ENCODE peak calls at places on chromosomes 16 and 17, in ten cellular contexts. E is stimulated activated CD8-positive, alpha-beta memory T cell treated with anti-CD3 and anti-CD28 coated beads, Interleukin-4, amount 100 ng/mL, for 24 hours; A is mesendoderm; D is NCI-H460; I is activated CD8-positive, alpha-beta memory T cell treated with anti-CD3 and anti-CD28 coated beads for 24 hours; J is mucosa of descending colon; C is activated T-helper 1 cell treated with anti-CD3 and anti-CD28 coated beads, Interleukin-12 subunit alpha, Interleukin-12 subunit beta, Interleukin-2, Interleukin-4 antibody, amounts not matched to agents 30 ng/mL and 10 ng/mL and 1 ng/mL, durations not matched to agents 14 hours and 24 hours and 36 hours; W is kidney epithelial cell; M is substantia nigra; Q is A172. B is an unnamed sample.

GRCh38 chr16:9943121-9943520 is 239.1 kb downstream of the GRIN2A start:
- DNase-seq in D (no peak), Q (no peak), A (no peak), M (no peak), I (no peak), W (no peak), C (no peak), J (no peak), E (no peak), B (no peak)

GRCh38 chr17:67415291-67415690 is 38.2 kb downstream of the PITPNC1 start:
- DNase-seq in C (no peak), M (no peak), Q (no peak), I (peak), W (no peak), E (no peak), J (no peak), D (no peak), A (no peak), B (no peak)

GRCh38 chr16:86827521-86827920 is 249.2 kb downstream of the FOXL1 start:
- DNase-seq in A (no peak), M (no peak), Q (peak), D (no peak), E (no peak), I (no peak), W (no peak), J (no peak), C (no peak), B (no peak)

GRCh38 chr17:82257473-82257872 is 16.0 kb downstream of the CSNK1D start:
- DNase-seq in E (peak), J (no peak), A (peak), D (no peak), I (peak), W (no peak), C (no peak), Q (no peak), M (peak), B (no peak)

GRCh38 chr17:50833396-50834125 is 1.8 kb upstream of the WFIKKN2 start:
- DNase-seq in W (no peak), Q (no peak), M (no peak), A (no peak), E (no peak), I (no peak), C (no peak), D (no peak), J (no peak), B (no peak)

GRCh38 chr17:50499270-50499669 is 9.0 kb upstream of the MYCBPAP start:
- DNase-seq in Q (no peak), E (no peak), I (no peak), D (no peak), W (no peak), M (no peak), J (no peak), C (no peak), A (no peak), B (no peak)

GRCh38 chr17:16123531-16123930 is 91.8 kb downstream of the NCOR1 start:
- DNase-seq in J (no peak), I (no peak), A (no peak), D (no peak), Q (no peak), E (no peak), M (no peak), C (no peak), W (no peak), B (no peak)

GRCh38 chr16:66409156-66409555 is 17.9 kb upstream of the BEAN1 start:
- DNase-seq in J (no peak), A (no peak), M (no peak), D (no peak), C (no peak), I (no peak), E (no peak), Q (peak), W (peak), B (no peak)

GRCh38 chr16:46691720-46692119 is 2.3 kb downstream of the ORC6 start:
- DNase-seq in A (no peak), W (no peak), I (no peak), E (no peak), M (no peak), J (no peak), Q (peak), D (peak), C (no peak), B (no peak)

GRCh38 chr16:17538942-17539341 is 68.2 kb upstream of the XYLT1 start:
- DNase-seq in Q (no peak), D (no peak), J (no peak), I (no peak), A (no peak), E (no peak), W (no peak), C (no peak), M (no peak), B (no peak)

GRCh38 chr16:88777801-88778415 is 7.1 kb downstream of the PIEZO1 start:
- DNase-seq in I (no peak), E (no peak), D (no peak), J (no peak), A (peak), C (no peak), M (no peak), W (no peak), Q (no peak), B (no peak)

GRCh38 chr17:48037036-48037881 is at the start of gene COPZ2:
- DNase-seq in D (peak), W (no peak), C (peak), M (peak), E (peak), J (peak), A (no peak), Q (no peak), I (peak), B (no peak)

GRCh38 chr17:77974396-77974795 is 15.9 kb downstream of the TNRC6C start:
- DNase-seq in E (no peak), Q (no peak), I (no peak), M (no peak), J (no peak), D (no peak), A (no peak), W (no peak), C (no peak), B (no peak)

GRCh38 chr16:11570796-11571195 is 15.9 kb downstream of the LITAF start:
- DNase-seq in W (no peak), C (no peak), D (no peak), I (no peak), A (no peak), M (no peak), Q (no peak), E (no peak), J (no peak), B (no peak)

GRCh38 chr17:1074886-1075665 is 78.1 kb downstream of the TIMM22 start:
- DNase-seq in C (no peak), E (no peak), J (no peak), Q (no peak), D (no peak), A (no peak), M (no peak), W (no peak), I (no peak), B (no peak)

GRCh38 chr17:4944163-4944553 is 4.1 kb downstream of the RNF167 start:
- DNase-seq in J (no peak), E (no peak), M (no peak), D (no peak), W (no peak), A (peak), Q (no peak), C (peak), I (peak), B (no peak)

GRCh38 chr17:80832266-80832676 is 159.4 kb upstream of the CHMP6 start:
- DNase-seq in A (peak), M (peak), E (no peak), W (no peak), I (no peak), D (peak), Q (peak), J (peak), C (no peak), B (no peak)

GRCh38 chr16:8887952-8888560 is 5.9 kb downstream of the LITAFD start:
- DNase-seq in C (no peak), A (no peak), J (no peak), I (no peak), D (no peak), Q (peak), E (no peak), W (no peak), M (peak), B (no peak)

GRCh38 chr17:33981713-33982601 is 273.1 kb upstream of the CCL2 start:
- DNase-seq in A (no peak), C (no peak), M (no peak), W (no peak), J (peak), E (no peak), D (no peak), Q (no peak), I (no peak), B (no peak)